ENCODE peak calls at places on chromosomes 3 and 15, in ten cellular contexts. E, K, Y, L, A, J, G, I, O and Z are unnamed samples.

GRCh38 chr3:52429031-52429430 is 15.9 kb downstream of the SEMA3G start:
- DNase-seq in E (no peak), K (peak), Y (no peak), L (no peak), A (no peak), J (no peak), G (no peak), I (no peak), O (no peak), Z (no peak)

GRCh38 chr3:169173231-169173630 is 490.3 kb downstream of the MECOM start:
- DNase-seq in E (no peak), K (no peak), Y (no peak), L (peak), A (no peak), J (no peak), G (peak), I (no peak), O (no peak), Z (peak)

GRCh38 chr15:28896944-28897343 is 11.2 kb downstream of the APBA2 start:
- DNase-seq in E (no peak), K (peak), Y (no peak), L (no peak), A (no peak), J (no peak), G (no peak), I (no peak), O (no peak), Z (no peak)

GRCh38 chr3:42097166-42097946 is 6.2 kb downstream of the TRAK1 start:
- DNase-seq in E (no peak), K (no peak), Y (no peak), L (no peak), A (no peak), J (no peak), G (no peak), I (no peak), O (no peak), Z (no peak)

GRCh38 chr15:60973637-60974415 is 255.3 kb downstream of the RORA start:
- DNase-seq in E (no peak), K (no peak), Y (no peak), L (no peak), A (no peak), J (no peak), G (no peak), I (no peak), O (peak), Z (no peak)

GRCh38 chr3:185739264-185739701 is 85.6 kb downstream of the IGF2BP2 start:
- DNase-seq in E (no peak), K (no peak), Y (no peak), L (no peak), A (no peak), J (no peak), G (no peak), I (no peak), O (no peak), Z (no peak)

GRCh38 chr3:116896116-116896515 is 186.5 kb downstream of the TUSC7 start:
- DNase-seq in E (no peak), K (no peak), Y (no peak), L (no peak), A (no peak), J (no peak), G (no peak), I (no peak), O (no peak), Z (no peak)

GRCh38 chr3:50671331-50671730 is 3.4 kb upstream of the DOCK3 start:
- DNase-seq in E (no peak), K (no peak), Y (no peak), L (peak), A (no peak), J (no peak), G (peak), I (no peak), O (peak), Z (no peak)

GRCh38 chr15:71409541-71409940 is 294.3 kb downstream of the THSD4 start:
- DNase-seq in E (no peak), K (no peak), Y (no peak), L (no peak), A (no peak), J (no peak), G (no peak), I (no peak), O (no peak), Z (no peak)

GRCh38 chr3:192812736-192813383 is 85.5 kb upstream of the FGF12 start:
- DNase-seq in E (no peak), K (no peak), Y (no peak), L (peak), A (no peak), J (peak), G (peak), I (no peak), O (peak), Z (peak)

GRCh38 chr3:103218793-103219192 is 784.0 kb downstream of the ZPLD1 start:
- DNase-seq in E (no peak), K (no peak), Y (no peak), L (no peak), A (no peak), J (no peak), G (no peak), I (no peak), O (no peak), Z (no peak)

GRCh38 chr3:72152551-72153476 is 367.9 kb upstream of the PROK2 start:
- DNase-seq in E (peak), K (no peak), Y (no peak), L (peak), A (no peak), J (no peak), G (peak), I (no peak), O (no peak), Z (peak)

GRCh38 chr3:172709776-172710708 is 825 bp downstream of the NCEH1 start:
- DNase-seq in E (peak), K (peak), Y (no peak), L (no peak), A (no peak), J (no peak), G (peak), I (peak), O (no peak), Z (peak)

GRCh38 chr3:76912966-76913365 is 126.9 kb upstream of the ROBO2 start:
- DNase-seq in E (no peak), K (no peak), Y (no peak), L (no peak), A (no peak), J (no peak), G (no peak), I (no peak), O (no peak), Z (no peak)

GRCh38 chr3:113105980-113106379 is 105.4 kb upstream of the BOC start:
- DNase-seq in E (no peak), K (no peak), Y (no peak), L (no peak), A (no peak), J (no peak), G (no peak), I (no peak), O (no peak), Z (no peak)

GRCh38 chr3:55296781-55297180 is 190.3 kb downstream of the WNT5A start:
- DNase-seq in E (no peak), K (no peak), Y (no peak), L (no peak), A (no peak), J (no peak), G (no peak), I (no peak), O (no peak), Z (no peak)

GRCh38 chr3:125512135-125512920 is 7.7 kb downstream of the SNX4 start:
- DNase-seq in E (no peak), K (no peak), Y (peak), L (peak), A (no peak), J (no peak), G (no peak), I (no peak), O (no peak), Z (no peak)

GRCh38 chr3:147937341-147937740 is 528.2 kb downstream of the ZIC1 start:
- DNase-seq in E (no peak), K (no peak), Y (no peak), L (no peak), A (no peak), J (no peak), G (no peak), I (no peak), O (no peak), Z (no peak)

GRCh38 chr15:77126927-77127326 is 56.0 kb upstream of the TSPAN3 start:
- DNase-seq in E (no peak), K (no peak), Y (no peak), L (no peak), A (no peak), J (no peak), G (no peak), I (no peak), O (no peak), Z (no peak)

GRCh38 chr15:55290361-55291057 is 896 bp upstream of the RAB27A start:
- DNase-seq in E (peak), K (peak), Y (no peak), L (peak), A (no peak), J (no peak), G (peak), I (peak), O (peak), Z (peak)
- TF ChIP-seq POLR2AphosphoS5 in E (peak), K (no peak), Y (no peak), L (no peak), A (no peak), J (no peak), G (peak), I (no peak), O (peak), Z (peak)

DNA sequence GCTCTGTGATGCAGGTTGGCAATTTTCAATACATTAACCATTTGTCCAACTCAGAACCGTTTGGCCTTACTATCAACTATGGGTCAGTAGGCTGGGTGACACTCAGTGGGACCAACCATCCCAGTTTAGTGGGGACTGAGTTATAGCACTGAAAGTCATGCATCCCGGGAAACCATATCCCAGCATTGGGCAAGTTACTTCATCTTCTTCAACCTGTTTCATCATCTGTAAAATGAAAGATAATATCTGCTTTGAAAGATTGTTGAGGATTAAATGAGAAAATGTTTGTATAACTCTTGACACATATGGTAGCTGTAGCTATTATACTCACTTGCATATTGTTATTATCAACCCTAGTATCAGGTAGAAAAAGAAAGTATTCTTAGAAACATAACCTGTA is 11.9 kb downstream of the RAB27A start:
- DNase-seq in E (no peak), K (no peak), Y (no peak), L (no peak), A (no peak), J (no peak), G (no peak), I (no peak), O (no peak), Z (no peak)
- H3K4me3 ChIP-seq in E (no peak), K (no peak), Y (no peak), L (no peak), A (no peak), J (no peak), G (no peak), I (no peak), O (no peak), Z (no peak)

GRCh38 chr15:75921732-75922703 is 18.3 kb downstream of the FBXO22 start:
- DNase-seq in E (peak), K (no peak), Y (no peak), L (peak), A (no peak), J (no peak), G (no peak), I (no peak), O (no peak), Z (peak)

GRCh38 chr15:75920079-75920478 is 16.4 kb downstream of the FBXO22 start:
- DNase-seq in E (no peak), K (no peak), Y (no peak), L (no peak), A (no peak), J (no peak), G (no peak), I (no peak), O (no peak), Z (no peak)

GRCh38 chr15:75918135-75918534 is 14.5 kb downstream of the FBXO22 start:
- DNase-seq in E (no peak), K (no peak), Y (no peak), L (no peak), A (no peak), J (no peak), G (no peak), I (no peak), O (no peak), Z (no peak)

GRCh38 chr15:75916978-75917377 is 13.3 kb downstream of the FBXO22 start:
- DNase-seq in E (no peak), K (no peak), Y (no peak), L (no peak), A (no peak), J (no peak), G (no peak), I (no peak), O (no peak), Z (no peak)
- TF ChIP-seq CTCF in E (no peak), K (no peak), Y (no peak), L (no peak), A (no peak), J (no peak), G (no peak), I (no peak), O (no peak), Z (no peak)

GRCh38 chr15:58352026-58352929 is 79.5 kb upstream of the LIPC start:
- DNase-seq in E (no peak), K (no peak), Y (no peak), L (no peak), A (no peak), J (no peak), G (no peak), I (no peak), O (peak), Z (no peak)
- TF ChIP-seq POLR2AphosphoS5 in E (no peak), K (no peak), Y (no peak), L (no peak), A (no peak), J (no peak), G (no peak), I (no peak), O (no peak), Z (no peak)

GRCh38 chr3:179151474-179151873 is 3.3 kb downstream of the PIK3CA start:
- DNase-seq in E (no peak), K (no peak), Y (no peak), L (no peak), A (no peak), J (no peak), G (no peak), I (no peak), O (no peak), Z (no peak)
- H3K4me3 ChIP-seq in E (no peak), K (no peak), Y (peak), L (no peak), A (no peak), J (no peak), G (no peak), I (no peak), O (no peak), Z (no peak)